ENCODE peak calls at places on chromosomes 11 and 22, in seven cellular contexts. L, O, Y, T, X, A and K are unnamed samples.

GRCh38 chr11:43942651-43943356 is 367 bp downstream of the C11orf96 start:
- DNase-seq in L (no peak), O (no peak), Y (peak), T (peak), X (no peak), A (peak), K (no peak)

GRCh38 chr22:48345631-48346030 is 1482.0 kb downstream of the BRD1 start:
- DNase-seq in L (no peak), O (no peak), Y (peak), T (no peak), X (no peak), A (no peak), K (no peak)

GRCh38 chr22:37442537-37442936 is 15.3 kb upstream of the ELFN2 start:
- DNase-seq in L (no peak), O (no peak), Y (no peak), T (peak), X (no peak), A (no peak), K (no peak)

GRCh38 chr11:64356498-64357411 is 2.2 kb upstream of the RPS6KA4 start:
- DNase-seq in L (no peak), O (no peak), Y (no peak), T (no peak), X (no peak), A (peak), K (no peak)

GRCh38 chr11:67404515-67405195 is 772 bp downstream of the TBC1D10C start:
- DNase-seq in L (no peak), O (no peak), Y (no peak), T (no peak), X (no peak), A (no peak), K (no peak)

GRCh38 chr22:19136915-19137314 is 5.8 kb downstream of the TSSK2 start:
- DNase-seq in L (no peak), O (no peak), Y (no peak), T (no peak), X (no peak), A (no peak), K (no peak)

GRCh38 chr11:85705805-85706204 is 19.8 kb upstream of the CCDC89 start:
- DNase-seq in L (no peak), O (no peak), Y (no peak), T (peak), X (no peak), A (no peak), K (no peak)

GRCh38 chr11:5665051-5665450 is 19.8 kb downstream of the TRIM5 start:
- DNase-seq in L (no peak), O (no peak), Y (no peak), T (no peak), X (no peak), A (no peak), K (no peak)

GRCh38 chr11:88358040-88358431 is 20.5 kb upstream of the CTSC start:
- DNase-seq in L (no peak), O (no peak), Y (no peak), T (no peak), X (no peak), A (no peak), K (no peak)

GRCh38 chr11:125071408-125071807 is 8.3 kb downstream of the SLC37A2 start:
- DNase-seq in L (no peak), O (no peak), Y (peak), T (no peak), X (no peak), A (no peak), K (no peak)

GRCh38 chr22:31870890-31871289 is 73.4 kb upstream of the YWHAH start:
- DNase-seq in L (no peak), O (peak), Y (no peak), T (peak), X (no peak), A (no peak), K (no peak)

GRCh38 chr22:38110863-38111852 is 674 bp upstream of the BAIAP2L2 start:
- DNase-seq in L (no peak), O (no peak), Y (no peak), T (no peak), X (no peak), A (no peak), K (peak)

GRCh38 chr11:45252134-45252856 is 33.8 kb downstream of the SYT13 start:
- DNase-seq in L (peak), O (no peak), Y (peak), T (peak), X (no peak), A (peak), K (no peak)

GRCh38 chr11:59172345-59173079 is 580 bp downstream of the DTX4 start:
- DNase-seq in L (no peak), O (no peak), Y (peak), T (no peak), X (no peak), A (peak), K (peak)

GRCh38 chr11:120928506-120929062 is 95.3 kb upstream of the TBCEL start:
- DNase-seq in L (no peak), O (no peak), Y (no peak), T (no peak), X (no peak), A (peak), K (no peak)

GRCh38 chr11:40286137-40286536 is 1173.3 kb downstream of the LRRC4C start:
- DNase-seq in L (no peak), O (no peak), Y (no peak), T (no peak), X (no peak), A (peak), K (no peak)

GRCh38 chr11:2375341-2375853 is 1.7 kb upstream of the CD81 start:
- DNase-seq in L (peak), O (no peak), Y (no peak), T (no peak), X (no peak), A (peak), K (peak)

GRCh38 chr22:38433871-38434270 is 21.1 kb downstream of the KCNJ4 start:
- DNase-seq in L (no peak), O (no peak), Y (no peak), T (no peak), X (no peak), A (no peak), K (no peak)

GRCh38 chr11:112352907-112353306 is 92.2 kb upstream of the PLET1 start:
- DNase-seq in L (no peak), O (no peak), Y (no peak), T (peak), X (no peak), A (no peak), K (no peak)

GRCh38 chr11:118921121-118921928 is 4.4 kb downstream of the BCL9L start:
- DNase-seq in L (peak), O (no peak), Y (peak), T (peak), X (no peak), A (no peak), K (peak)

GRCh38 chr11:126140932-126141291 is 70.5 kb downstream of the RPUSD4 start:
- DNase-seq in L (peak), O (peak), Y (peak), T (peak), X (no peak), A (no peak), K (peak)

GRCh38 chr11:122696662-122697061 is 41.1 kb downstream of the UBASH3B start:
- DNase-seq in L (no peak), O (no peak), Y (no peak), T (no peak), X (peak), A (no peak), K (no peak)

GRCh38 chr11:504994-505344 is 2.1 kb downstream of the RNH1 start:
- DNase-seq in L (no peak), O (no peak), Y (no peak), T (no peak), X (no peak), A (no peak), K (no peak)

GRCh38 chr11:502288-503178 is 4.5 kb downstream of the RNH1 start:
- DNase-seq in L (no peak), O (no peak), Y (peak), T (no peak), X (no peak), A (no peak), K (no peak)

GRCh38 chr11:503179-503981 is 3.7 kb downstream of the RNH1 start:
- DNase-seq in L (peak), O (no peak), Y (peak), T (peak), X (no peak), A (no peak), K (no peak)

GRCh38 chr11:506238-506949 is 648 bp downstream of the RNH1 start:
- DNase-seq in L (peak), O (peak), Y (peak), T (peak), X (peak), A (peak), K (peak)

GRCh38 chr11:504053-504993 is 2.7 kb downstream of the RNH1 start:
- DNase-seq in L (peak), O (peak), Y (peak), T (no peak), X (no peak), A (no peak), K (no peak)
- H3K4me3 ChIP-seq in L (peak), O (peak), Y (peak), T (peak), X (no peak), A (no peak), K (peak)

GRCh38 chr22:23536821-23537345 is 43.2 kb downstream of the IGLL1 start:
- DNase-seq in L (no peak), O (no peak), Y (peak), T (no peak), X (no peak), A (no peak), K (no peak)
- H3K4me3 ChIP-seq in L (no peak), O (no peak), Y (no peak), T (no peak), X (no peak), A (no peak), K (no peak)

DNA sequence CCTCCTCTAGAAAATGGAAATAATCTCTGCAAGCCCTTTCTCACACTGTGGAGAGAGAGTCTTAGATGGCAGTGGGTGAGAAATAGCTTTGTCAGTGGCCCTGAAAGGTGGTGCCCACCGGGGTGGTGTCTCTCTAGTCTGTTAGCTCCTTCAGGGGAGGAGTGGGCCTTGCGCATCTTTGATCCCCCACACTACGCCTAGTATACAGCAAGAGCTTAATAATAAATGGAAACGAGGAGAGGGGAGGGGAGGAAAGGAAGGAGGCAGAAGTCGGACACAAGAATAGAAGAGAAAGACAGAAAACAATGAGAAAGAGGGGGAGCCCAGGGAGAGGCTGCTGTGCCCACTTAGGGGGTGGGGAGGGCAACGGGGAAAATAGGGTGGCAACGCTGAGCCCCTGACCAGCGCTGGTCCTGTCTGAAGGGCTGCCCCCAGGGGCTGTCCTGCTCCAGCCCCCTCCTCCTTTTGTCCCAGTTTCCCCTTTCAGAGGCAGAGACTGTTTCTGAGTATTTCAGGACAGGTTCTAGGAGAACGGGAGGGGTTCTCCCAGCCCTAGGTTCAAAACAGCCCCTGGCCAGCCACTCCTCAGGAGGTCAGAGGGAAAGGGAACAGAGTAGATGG is 1.2 kb downstream of the ARRB1 start:
- DNase-seq in L (no peak), O (no peak), Y (no peak), T (no peak), X (no peak), A (no peak), K (no peak)
- H3K4me3 ChIP-seq in L (peak), O (peak), Y (peak), T (peak), X (no peak), A (peak), K (peak)

GRCh38 chr22:41922336-41922735 is 4.3 kb downstream of the TNFRSF13C start:
- DNase-seq in L (no peak), O (no peak), Y (no peak), T (no peak), X (no peak), A (no peak), K (no peak)

GRCh38 chr22:41917906-41918791 is 3.3 kb upstream of the SHISA8 start:
- DNase-seq in L (peak), O (no peak), Y (no peak), T (peak), X (no peak), A (no peak), K (no peak)

GRCh38 chr22:41919357-41920224 is 4.7 kb upstream of the SHISA8 start:
- DNase-seq in L (peak), O (peak), Y (peak), T (peak), X (no peak), A (peak), K (no peak)

GRCh38 chr22:41922940-41923594 is 3.5 kb downstream of the TNFRSF13C start:
- DNase-seq in L (no peak), O (no peak), Y (no peak), T (no peak), X (no peak), A (no peak), K (no peak)

DNA sequence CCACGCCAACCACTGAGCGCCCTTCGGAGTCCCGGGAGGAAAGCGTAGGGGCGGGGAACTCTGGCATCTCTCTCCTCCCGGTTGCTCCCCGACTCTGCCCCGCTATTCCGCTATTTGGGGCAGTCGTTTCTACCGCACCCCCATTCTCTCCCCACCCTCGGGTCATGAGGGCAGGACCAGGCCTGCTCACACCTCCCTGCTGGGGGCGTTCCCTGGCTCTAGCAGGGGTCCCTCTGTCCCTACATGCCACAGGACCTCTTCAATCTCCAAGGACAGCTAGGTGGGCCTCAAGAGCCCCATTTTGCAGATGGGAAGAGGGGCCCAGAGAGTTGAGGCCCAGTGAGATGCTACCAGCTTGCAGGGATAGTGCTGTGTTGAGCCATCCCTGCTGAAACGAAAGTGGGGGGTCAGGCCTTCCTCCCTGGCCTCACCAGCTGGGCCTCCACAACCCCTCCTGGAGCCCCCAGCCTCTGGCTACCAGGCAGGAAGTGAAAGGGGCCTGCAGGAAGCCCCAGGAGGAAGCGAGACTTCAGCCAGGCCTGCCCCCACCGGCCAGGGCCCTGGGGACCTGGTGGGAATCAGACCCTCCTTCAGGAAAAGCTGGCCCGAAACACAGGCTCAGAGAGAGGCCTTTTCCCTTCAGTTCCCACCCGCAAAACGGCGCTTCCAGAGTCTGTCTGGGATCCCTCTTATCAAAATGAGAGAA is 5.5 kb upstream of the SHISA8 start:
- DNase-seq in L (no peak), O (no peak), Y (no peak), T (no peak), X (no peak), A (no peak), K (no peak)
- H3K4me3 ChIP-seq in L (peak), O (peak), Y (no peak), T (no peak), X (no peak), A (no peak), K (no peak)

GRCh38 chr22:20171288-20172037 is 20.6 kb upstream of the CCDC188 start:
- DNase-seq in L (no peak), O (no peak), Y (no peak), T (no peak), X (no peak), A (no peak), K (peak)
- H3K4me3 ChIP-seq in L (no peak), O (no peak), Y (no peak), T (no peak), X (no peak), A (no peak), K (no peak)

GRCh38 chr11:108494182-108494581 is 4.0 kb downstream of the POGLUT3 start:
- DNase-seq in L (no peak), O (no peak), Y (no peak), T (no peak), X (no peak), A (no peak), K (no peak)
- H3K4me3 ChIP-seq in L (no peak), O (no peak), Y (no peak), T (no peak), X (no peak), A (no peak), K (no peak)

GRCh38 chr11:12842933-12843636 is 166.0 kb upstream of the RASSF10 start:
- DNase-seq in L (no peak), O (peak), Y (no peak), T (no peak), X (no peak), A (peak), K (no peak)

GRCh38 chr11:12841946-12842630 is 167.0 kb upstream of the RASSF10 start:
- DNase-seq in L (no peak), O (peak), Y (no peak), T (peak), X (no peak), A (no peak), K (no peak)

GRCh38 chr11:12848413-12848812 is 160.7 kb upstream of the RASSF10 start:
- DNase-seq in L (no peak), O (no peak), Y (no peak), T (no peak), X (no peak), A (no peak), K (no peak)

GRCh38 chr11:12846766-12847615 is 162.1 kb upstream of the RASSF10 start:
- DNase-seq in L (no peak), O (no peak), Y (no peak), T (no peak), X (no peak), A (no peak), K (no peak)

DNA sequence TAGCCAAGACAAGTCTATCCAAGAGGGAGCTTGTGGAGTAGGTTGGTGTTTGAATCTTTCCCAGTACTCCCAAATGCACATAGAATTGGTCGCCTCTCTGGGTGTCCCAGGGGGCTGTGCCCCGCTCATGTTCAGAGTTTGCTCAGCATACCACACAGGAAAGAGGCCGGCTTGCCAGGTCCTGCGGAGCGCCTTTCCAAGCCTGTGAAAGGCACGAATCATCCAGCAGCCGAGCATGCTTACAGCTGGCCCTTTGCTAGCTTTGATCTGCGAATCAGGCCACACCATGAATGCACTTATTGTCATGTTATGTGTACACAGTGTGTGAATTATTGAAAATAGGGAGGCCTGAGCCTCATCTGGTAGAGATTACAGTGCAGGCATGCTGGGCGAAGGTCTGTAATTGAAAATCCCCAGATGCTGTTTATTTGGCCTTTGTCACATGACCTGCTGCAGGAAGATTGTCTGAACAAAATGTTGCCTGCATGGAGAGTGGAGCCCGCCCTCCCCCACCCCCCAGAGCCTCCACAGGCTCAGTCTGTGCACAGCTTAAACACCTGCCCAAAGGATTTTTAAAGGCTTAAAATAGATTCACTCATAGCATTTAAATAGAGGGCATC is 163.3 kb upstream of the RASSF10 start:
- DNase-seq in L (peak), O (peak), Y (peak), T (peak), X (no peak), A (peak), K (no peak)
- H3K4me3 ChIP-seq in L (peak), O (no peak), Y (no peak), T (no peak), X (no peak), A (no peak), K (no peak)